ENCODE peak calls at places on chromosomes 16 and 17, in four cellular contexts. Q is A549, A is GM12878, X is HepG2. W is an unnamed sample.

GRCh38 chr16:77157346-77157745 is 33.6 kb upstream of the MON1B start:
- DNase-seq in A (no peak), X (no peak), Q (no peak), W (no peak)

GRCh38 chr16:72848759-72849664 is 198.9 kb downstream of the ZFHX3 start:
- DNase-seq in Q (peak; percentile 56), X (no peak), A (no peak), W (peak; percentile 82)

GRCh38 chr16:56505174-56505573 is 14.7 kb downstream of the BBS2 start:
- DNase-seq in A (no peak), Q (no peak), X (no peak), W (no peak)

GRCh38 chr16:68358951-68359350 is 48.1 kb downstream of the PRMT7 start:
- DNase-seq in X (no peak), Q (no peak), A (no peak), W (no peak)

GRCh38 chr17:13776027-13776551 is 174.4 kb upstream of the HS3ST3A1 start:
- DNase-seq in X (no peak), Q (no peak), A (no peak), W (peak; percentile 10)

GRCh38 chr17:28744104-28744801 is 442 bp downstream of the TRAF4 start:
- DNase-seq in A (no peak), X (peak; percentile 71), Q (peak; percentile 58), W (peak; percentile 91)

GRCh38 chr17:4806420-4806769 is 557 bp upstream of the PLD2 start:
- DNase-seq in A (no peak), X (no peak), Q (no peak), W (no peak)

GRCh38 chr16:28826141-28826540 is 3.3 kb downstream of the ATXN2L start:
- DNase-seq in Q (no peak), A (no peak), X (no peak), W (no peak)

GRCh38 chr17:42517516-42517915 is 18.5 kb upstream of the NAGLU start:
- DNase-seq in A (no peak), X (peak; percentile 80), Q (peak; percentile 100), W (peak; percentile 87)

GRCh38 chr17:75854111-75854748 is 905 bp downstream of the WBP2 start:
- DNase-seq in X (peak; percentile 50), Q (peak; percentile 80), A (no peak), W (no peak)

GRCh38 chr17:61496174-61496956 is 44.1 kb downstream of the TBX4 start:
- DNase-seq in X (no peak), A (no peak), Q (no peak), W (no peak)

GRCh38 chr17:4150106-4150505 is 7.1 kb downstream of the CYB5D2 start:
- DNase-seq in A (no peak), Q (no peak), X (no peak), W (no peak)

GRCh38 chr17:80101946-80102706 is 745 bp downstream of the GAA start:
- DNase-seq in A (no peak), Q (peak; percentile 38), X (peak; percentile 30), W (peak; percentile 74)

GRCh38 chr16:17466876-17467275 is 3.9 kb downstream of the XYLT1 start:
- DNase-seq in X (no peak), A (no peak), Q (no peak), W (no peak)

GRCh38 chr17:62616993-62617893 is 10.2 kb upstream of the MRC2 start:
- DNase-seq in X (peak; percentile 97), A (no peak), Q (no peak), W (no peak)

GRCh38 chr16:54936086-54936978 is 5.7 kb downstream of the IRX5 start:
- DNase-seq in X (no peak), A (no peak), Q (no peak), W (no peak)

GRCh38 chr16:57386381-57386951 is 14.2 kb downstream of the CX3CL1 start:
- DNase-seq in A (no peak), X (no peak), Q (no peak), W (no peak)

GRCh38 chr17:68057531-68057952 is 22.0 kb downstream of the KPNA2 start:
- DNase-seq in Q (no peak), A (no peak), X (no peak), W (peak; percentile 24)

GRCh38 chr17:61307905-61308886 is 91.4 kb upstream of the TBX2 start:
- DNase-seq in A (no peak), X (no peak), Q (peak; percentile 52), W (no peak)

GRCh38 chr16:54936979-54937672 is 6.5 kb downstream of the IRX5 start:
- DNase-seq in X (no peak), Q (peak; percentile 50), A (no peak), W (no peak)

GRCh38 chr17:45428954-45429337 is 3.7 kb downstream of the ARHGAP27 start:
- DNase-seq in A (no peak), Q (no peak), X (no peak), W (no peak)

GRCh38 chr17:49577978-49578893 is 2.6 kb downstream of the NXPH3 start:
- DNase-seq in X (no peak), A (no peak), Q (no peak), W (peak; percentile 41)

GRCh38 chr17:147796-148740 is 10.7 kb downstream of the SCGB1C2 start:
- DNase-seq in A (no peak), Q (no peak), X (no peak), W (no peak)

GRCh38 chr17:7281953-7282751 is 634 bp downstream of the SLC2A4 start:
- DNase-seq in Q (no peak), X (no peak), A (no peak), W (peak; percentile 71)
- TF ChIP-seq PBX3 in Q (no peak), X (no peak), A (no peak), W (no peak)

GRCh38 chr17:2124391-2124790 is 69.5 kb downstream of the HIC1 start:
- DNase-seq in Q (no peak), A (no peak), X (no peak), W (no peak)
- H3K4me3 ChIP-seq in Q (no peak overlapping the region), A (no peak overlapping the region), X (no peak overlapping the region), W (no peak overlapping the region)

GRCh38 chr16:31333686-31334649 is 21.0 kb upstream of the ITGAX start:
- DNase-seq in A (no peak), X (peak; percentile 66), Q (peak; percentile 42), W (peak; percentile 22)
- TF ChIP-seq PBX3 in A (no peak), X (no peak), Q (no peak), W (no peak)

DNA sequence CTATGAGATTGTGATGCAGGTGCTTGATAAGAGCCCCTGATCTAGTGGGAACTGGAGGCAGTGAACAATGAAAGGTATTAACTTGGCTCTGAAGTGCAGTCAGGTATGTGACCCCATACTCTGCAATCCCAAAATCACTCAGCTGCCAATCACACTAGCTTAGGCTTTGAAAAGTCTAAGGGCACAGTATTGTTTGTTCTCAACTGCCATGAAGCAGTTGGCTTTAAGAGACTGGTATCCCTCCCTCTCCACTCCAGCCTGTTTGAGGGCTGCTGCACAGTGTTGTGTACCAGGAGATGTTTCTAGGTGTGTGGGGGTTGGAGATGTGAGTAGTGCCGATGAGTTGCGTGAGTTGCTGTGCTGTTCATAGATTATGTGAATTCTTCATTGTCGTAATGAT is 2.4 kb downstream of the YPEL2 start:
- DNase-seq in X (no peak), A (no peak), Q (no peak), W (no peak)
- H3K4me3 ChIP-seq in X (peak overlapping the region; percentile 78), A (no peak overlapping the region), Q (no peak overlapping the region), W (no peak overlapping the region)

GRCh38 chr16:75250089-75250808 is 1.2 kb downstream of the BCAR1 start:
- DNase-seq in X (no peak), A (no peak), Q (peak; percentile 63), W (no peak)

GRCh38 chr16:75252049-75252864 is 833 bp upstream of the BCAR1 start:
- DNase-seq in Q (no peak), A (no peak), X (no peak), W (no peak)

GRCh38 chr16:75249441-75249840 is 2.0 kb downstream of the BCAR1 start:
- DNase-seq in X (no peak), Q (no peak), A (no peak), W (no peak)

GRCh38 chr16:75251280-75252048 is at the start of gene BCAR1:
- DNase-seq in X (peak; percentile 86), A (no peak), Q (peak; percentile 87), W (peak; percentile 97)

GRCh38 chr16:75250809-75251279 is 580 bp downstream of the BCAR1 start:
- DNase-seq in X (peak; percentile 70), A (no peak), Q (peak; percentile 91), W (peak; percentile 89)
- TF ChIP-seq PBX3 in X (peak; percentile 36), A (no peak), Q (no peak), W (no peak)